ENCODE peak calls at places on chromosome 10, in six cellular contexts. U, V, I, M, R and G are unnamed samples.

GRCh38 chr10:70432101-70432500 is 9.4 kb downstream of the NODAL start:
- DNase-seq in U (no peak), V (peak; percentile 64), I (peak; percentile 20), M (no peak), R (peak; percentile 69), G (no peak)

GRCh38 chr10:14240253-14241189 is 90.2 kb downstream of the FRMD4A start:
- DNase-seq in U (no peak), V (no peak), I (no peak), M (peak; percentile 26), R (no peak), G (no peak)

GRCh38 chr10:106310596-106310995 is 853.9 kb downstream of the SORCS1 start:
- DNase-seq in U (no peak), V (no peak), I (no peak), M (no peak), R (no peak), G (no peak)

GRCh38 chr10:670038-670437 is 19.4 kb downstream of the DIP2C start:
- DNase-seq in U (no peak), V (no peak), I (no peak), M (no peak), R (no peak), G (no peak)

GRCh38 chr10:72612203-72612826 is 13.6 kb downstream of the MICU1 start:
- DNase-seq in U (no peak), V (peak; percentile 36), I (no peak), M (no peak), R (no peak), G (no peak)

GRCh38 chr10:86295791-86296190 is 70.8 kb downstream of the GRID1 start:
- DNase-seq in U (no peak), V (no peak), I (no peak), M (no peak), R (no peak), G (no peak)

GRCh38 chr10:101066146-101066889 is 4.5 kb downstream of the KAZALD1 start:
- DNase-seq in U (peak; percentile 32), V (peak; percentile 70), I (no peak), M (peak; percentile 57), R (peak; percentile 88), G (peak; percentile 96)

GRCh38 chr10:77305650-77306632 is 331.7 kb downstream of the KCNMA1 start:
- DNase-seq in U (no peak), V (no peak), I (no peak), M (peak; percentile 72), R (no peak), G (no peak)

GRCh38 chr10:88473989-88474883 is 108.9 kb downstream of the RNLS start:
- DNase-seq in U (no peak), V (no peak), I (no peak), M (no peak), R (no peak), G (peak; percentile 57)